ENCODE peak calls at places on chromosome 5, in ten cellular contexts. E, G, Z, D, K, L, S, J, B and U are unnamed samples.

GRCh38 chr5:170419666-170420065 is 30.5 kb upstream of the KCNMB1 start:
- DNase-seq in Z (no peak), D (no peak), G (no peak), E (no peak), B (no peak), S (no peak), K (no peak), J (no peak), L (no peak), U (no peak)

GRCh38 chr5:73288803-73289720 is 116.1 kb downstream of the TMEM174 start:
- DNase-seq in S (no peak), B (no peak), L (no peak), G (no peak), D (no peak), Z (no peak), K (no peak), E (no peak), J (no peak), U (no peak)

GRCh38 chr5:14818931-14819790 is 52.4 kb downstream of the ANKH start:
- DNase-seq in E (no peak), B (no peak), L (no peak), J (peak; percentile 36), G (no peak), D (no peak), Z (no peak), S (no peak), K (no peak), U (no peak)

GRCh38 chr5:172765766-172766286 is 5.2 kb downstream of the DUSP1 start:
- DNase-seq in E (peak; percentile 52), L (no peak), B (no peak), G (peak; percentile 89), J (no peak), K (no peak), Z (peak; percentile 95), S (no peak), D (no peak), U (no peak)

GRCh38 chr5:42791151-42791550 is 20.5 kb downstream of the SELENOP start:
- DNase-seq in B (no peak), E (no peak), L (no peak), D (peak; percentile 4), J (no peak), Z (no peak), G (no peak), S (no peak), K (no peak), U (no peak)

GRCh38 chr5:171344936-171345608 is 36.0 kb downstream of the TLX3 start:
- DNase-seq in J (no peak), S (no peak), L (no peak), E (no peak), G (no peak), D (no peak), B (no peak), K (no peak), Z (no peak), U (no peak)

GRCh38 chr5:1832511-1833250 is 31.5 kb downstream of the NDUFS6 start:
- DNase-seq in K (no peak), G (no peak), J (no peak), E (no peak), D (no peak), L (no peak), S (no peak), B (no peak), Z (no peak), U (no peak)

GRCh38 chr5:76974768-76975167 is 21.9 kb downstream of the CRHBP start:
- DNase-seq in G (no peak), E (no peak), D (no peak), Z (no peak), S (no peak), B (no peak), J (no peak), K (no peak), L (no peak), U (no peak)

GRCh38 chr5:152688561-152689274 is 283.6 kb upstream of the NMUR2 start:
- DNase-seq in B (no peak), K (no peak), L (no peak), E (peak; percentile 3), S (peak; percentile 16), Z (peak; percentile 54), J (no peak), G (no peak), D (peak; percentile 58), U (no peak)

GRCh38 chr5:73234156-73234555 is 61.2 kb downstream of the TMEM174 start:
- DNase-seq in Z (no peak), L (no peak), K (no peak), E (no peak), S (no peak), D (no peak), G (no peak), J (no peak), B (no peak), U (no peak)

GRCh38 chr5:472076-472655 is 29.2 kb downstream of the EXOC3 start:
- DNase-seq in L (peak; percentile 74), E (peak; percentile 20), S (peak; percentile 52), G (peak; percentile 88), J (peak; percentile 26), Z (no peak), K (no peak), D (no peak), B (no peak), U (peak; percentile 63)

GRCh38 chr5:76250463-76250862 is 152.6 kb upstream of the IQGAP2 start:
- DNase-seq in E (no peak), L (no peak), D (no peak), J (no peak), S (no peak), B (no peak), Z (no peak), G (no peak), K (no peak), U (no peak)

GRCh38 chr5:173016069-173016455 is 32.5 kb downstream of the ATP6V0E1 start:
- DNase-seq in D (no peak), K (no peak), Z (no peak), S (no peak), B (no peak), G (no peak), E (no peak), L (no peak), J (no peak), U (no peak)

GRCh38 chr5:58330781-58331180 is 129.1 kb downstream of the PLK2 start:
- DNase-seq in Z (no peak), J (no peak), L (no peak), G (no peak), K (no peak), E (no peak), B (no peak), S (no peak), D (no peak), U (no peak)

GRCh38 chr5:34854459-34855174 is 15.7 kb downstream of the TTC23L start:
- DNase-seq in J (peak; percentile 82), E (no peak), B (no peak), S (no peak), Z (no peak), D (no peak), K (no peak), G (no peak), L (no peak), U (no peak)

GRCh38 chr5:125609011-125609410 is 814.2 kb upstream of the GRAMD2B start:
- DNase-seq in B (no peak), L (no peak), G (no peak), E (no peak), Z (no peak), D (no peak), J (no peak), S (no peak), K (no peak), U (no peak)

GRCh38 chr5:1409386-1410110 is 35.7 kb downstream of the SLC6A3 start:
- DNase-seq in L (no peak), J (peak; percentile 23), D (peak; percentile 6), G (no peak), B (no peak), S (peak; percentile 80), Z (no peak), E (no peak), K (no peak), U (peak; percentile 42)

GRCh38 chr5:181260720-181261319 is at the start of gene TRIM52:
- DNase-seq in S (peak; percentile 88), K (peak; percentile 80), J (peak; percentile 96), Z (peak; percentile 93), G (peak; percentile 97), E (peak; percentile 88), B (peak; percentile 87), L (peak; percentile 93), D (peak; percentile 76), U (peak; percentile 77)

GRCh38 chr5:30099634-30100033 is 1093.9 kb upstream of the CDH6 start:
- DNase-seq in J (no peak), S (no peak), E (no peak), K (no peak), Z (peak; percentile 87), D (no peak), L (no peak), G (no peak), B (no peak), U (no peak)

GRCh38 chr5:145937432-145938250 is 1.3 kb downstream of the SH3RF2 start:
- DNase-seq in G (no peak), Z (peak; percentile 51), B (no peak), S (peak; percentile 36), D (no peak), K (no peak), L (no peak), J (peak; percentile 22), E (no peak), U (no peak)

GRCh38 chr5:67315082-67315801 is 118.6 kb upstream of the CD180 start:
- DNase-seq in E (peak; percentile 99), K (no peak), D (no peak), S (no peak), Z (no peak), J (no peak), L (no peak), G (no peak), B (no peak), U (no peak)

GRCh38 chr5:546376-546908 is 22.2 kb upstream of the SLC9A3 start:
- DNase-seq in J (no peak), G (no peak), B (no peak), L (no peak), K (no peak), Z (no peak), S (no peak), E (no peak), D (no peak), U (no peak)

GRCh38 chr5:91281409-91281808 is 101.7 kb downstream of the ARRDC3 start:
- DNase-seq in J (no peak), K (no peak), D (peak; percentile 52), E (no peak), B (no peak), Z (peak; percentile 46), S (no peak), L (no peak), G (no peak), U (no peak)